ENCODE peak calls at places on chromosome 7, in five cellular contexts. D, N, H, T and X are unnamed samples.

GRCh38 chr7:50666124-50666496 is 100.9 kb upstream of the DDC start:
- DNase-seq in D (no peak), N (no peak), H (no peak), T (no peak), X (no peak)

GRCh38 chr7:130927564-130927963 is 193.6 kb upstream of the KLF14 start:
- DNase-seq in D (no peak), N (no peak), H (no peak), T (no peak), X (no peak)

GRCh38 chr7:119937745-119938144 is 335.2 kb upstream of the KCND2 start:
- DNase-seq in D (no peak), N (no peak), H (no peak), T (no peak), X (no peak)

GRCh38 chr7:130228840-130229239 is 21.2 kb downstream of the SSMEM1 start:
- DNase-seq in D (no peak), N (no peak), H (no peak), T (no peak), X (no peak)

GRCh38 chr7:146175716-146176115 is 59.1 kb downstream of the CNTNAP2 start:
- DNase-seq in D (no peak), N (no peak), H (no peak), T (no peak), X (no peak)

GRCh38 chr7:153396475-153396874 is 636.9 kb downstream of the ACTR3B start:
- DNase-seq in D (no peak), N (no peak), H (no peak), T (no peak), X (no peak)

GRCh38 chr7:158384746-158385145 is 202.9 kb downstream of the PTPRN2 start:
- DNase-seq in D (no peak), N (no peak), H (no peak), T (no peak), X (no peak)

GRCh38 chr7:68313806-68314205 is 1284.5 kb upstream of the AUTS2 start:
- DNase-seq in D (no peak), N (no peak), H (no peak), T (no peak), X (no peak)

GRCh38 chr7:139494835-139495568 is 11.5 kb upstream of the KLRG2 start:
- DNase-seq in D (no peak), N (peak; percentile 73), H (no peak), T (no peak), X (no peak)

GRCh38 chr7:14504134-14504533 is 398.4 kb downstream of the DGKB start:
- DNase-seq in D (no peak), N (no peak), H (no peak), T (peak; percentile 23), X (no peak)

GRCh38 chr7:42686594-42687156 is 225.2 kb downstream of the C7orf25 start:
- DNase-seq in D (no peak), N (no peak), H (no peak), T (peak; percentile 78), X (no peak)

GRCh38 chr7:657565-658119 is 68.9 kb upstream of the DNAAF5 start:
- DNase-seq in D (no peak), N (no peak), H (peak; percentile 3), T (no peak), X (no peak)

GRCh38 chr7:48084727-48085432 is 4.2 kb upstream of the UPP1 start:
- DNase-seq in D (peak; percentile 93), N (peak; percentile 78), H (peak; percentile 99), T (no peak), X (no peak)

GRCh38 chr7:76064208-76064970 is 16.5 kb downstream of the MDH2 start:
- DNase-seq in D (no peak), N (no peak), H (no peak), T (no peak), X (no peak)

GRCh38 chr7:41659539-41659938 is 43.4 kb downstream of the INHBA start:
- DNase-seq in D (no peak), N (no peak), H (no peak), T (no peak), X (no peak)

GRCh38 chr7:1906988-1907745 is 237.1 kb downstream of the ELFN1 start:
- DNase-seq in D (no peak), N (no peak), H (no peak), T (no peak), X (no peak)

GRCh38 chr7:84073476-84073875 is 121.1 kb downstream of the SEMA3A start:
- DNase-seq in D (no peak), N (no peak), H (peak; percentile 89), T (no peak), X (no peak)

GRCh38 chr7:12839508-12840153 is 152.2 kb downstream of the ARL4A start:
- DNase-seq in D (no peak), N (no peak), H (no peak), T (peak; percentile 62), X (peak; percentile 32)

GRCh38 chr7:131900785-131901287 is 344.4 kb upstream of the PODXL start:
- DNase-seq in D (no peak), N (no peak), H (no peak), T (no peak), X (no peak)

GRCh38 chr7:27193335-27194001 is 6.4 kb downstream of the HOXA13 start:
- DNase-seq in D (no peak), N (no peak), H (no peak), T (peak; percentile 51), X (no peak)

GRCh38 chr7:45643630-45644029 is 69.5 kb downstream of the ADCY1 start:
- DNase-seq in D (no peak), N (peak; percentile 36), H (no peak), T (no peak), X (no peak)

GRCh38 chr7:76191783-76192240 is 9.9 kb upstream of the SRRM3 start:
- DNase-seq in D (no peak), N (no peak), H (peak; percentile 10), T (peak; percentile 34), X (peak; percentile 18)

GRCh38 chr7:156139112-156139511 is 326.8 kb upstream of the SHH start:
- DNase-seq in D (no peak), N (no peak), H (no peak), T (no peak), X (no peak)

GRCh38 chr7:151348970-151349369 is 7.4 kb downstream of the NUB1 start:
- DNase-seq in D (no peak), N (no peak), H (no peak), T (no peak), X (no peak)

GRCh38 chr7:151349507-151349853 is 7.9 kb downstream of the NUB1 start:
- DNase-seq in D (no peak), N (no peak), H (no peak), T (no peak), X (no peak)

GRCh38 chr7:151351967-151352366 is 10.4 kb downstream of the NUB1 start:
- DNase-seq in D (no peak), N (peak; percentile 43), H (no peak), T (no peak), X (no peak)

GRCh38 chr7:151352512-151352911 is 10.9 kb downstream of the NUB1 start:
- DNase-seq in D (no peak), N (no peak), H (no peak), T (no peak), X (no peak)

GRCh38 chr7:151351027-151351426 is 9.4 kb downstream of the NUB1 start:
- DNase-seq in D (no peak), N (peak; percentile 16), H (no peak), T (peak; percentile 75), X (peak; percentile 17)
- TF ChIP-seq CTCF in D (peak; percentile 0), N (peak; percentile 65), H (no peak), T (peak; percentile 53), X (no peak)

GRCh38 chr7:3095046-3095445 is 51.4 kb upstream of the CARD11 start:
- DNase-seq in D (no peak), N (peak; percentile 50), H (no peak), T (no peak), X (no peak)

GRCh38 chr7:3087243-3087642 is 43.6 kb upstream of the CARD11 start:
- DNase-seq in D (no peak), N (no peak), H (no peak), T (no peak), X (no peak)

GRCh38 chr7:3092468-3092867 is 48.8 kb upstream of the CARD11 start:
- DNase-seq in D (no peak), N (peak; percentile 73), H (no peak), T (no peak), X (no peak)

GRCh38 chr7:3091631-3092030 is 48.0 kb upstream of the CARD11 start:
- DNase-seq in D (no peak), N (no peak), H (no peak), T (no peak), X (no peak)

DNA sequence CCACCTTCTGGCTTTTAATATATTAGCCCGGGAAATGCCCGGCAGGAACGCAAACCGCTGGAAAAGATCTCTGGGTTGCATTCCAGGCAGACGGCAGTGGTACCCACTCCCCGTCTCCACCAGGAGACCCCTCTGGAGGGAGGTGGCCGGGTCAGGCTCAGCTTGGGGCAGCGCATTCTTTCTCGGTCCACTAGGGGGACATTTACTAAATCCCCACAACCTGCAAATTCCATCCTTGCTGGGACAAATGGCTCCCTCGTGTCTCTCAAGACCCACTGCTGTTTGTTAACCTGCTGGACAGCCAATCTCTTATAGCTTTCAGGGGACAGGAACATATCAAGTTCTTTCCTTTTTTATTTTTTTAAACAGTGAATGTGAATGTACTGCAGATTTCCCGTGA is 45.8 kb upstream of the CARD11 start:
- DNase-seq in D (no peak), N (no peak), H (no peak), T (peak; percentile 77), X (peak; percentile 28)
- TF ChIP-seq CTCF in D (no peak), N (peak; percentile 48), H (peak; percentile 37), T (peak; percentile 62), X (peak; percentile 69)

GRCh38 chr7:37235813-37236212 is 212.9 kb downstream of the ELMO1 start:
- DNase-seq in D (no peak), N (no peak), H (no peak), T (no peak), X (no peak)

GRCh38 chr7:37231613-37232012 is 217.1 kb downstream of the ELMO1 start:
- DNase-seq in D (no peak), N (no peak), H (no peak), T (no peak), X (no peak)

GRCh38 chr7:37230221-37230620 is 218.4 kb downstream of the ELMO1 start:
- DNase-seq in D (no peak), N (no peak), H (peak; percentile 7), T (no peak), X (no peak)

GRCh38 chr7:37234334-37234733 is 214.3 kb downstream of the ELMO1 start:
- DNase-seq in D (no peak), N (no peak), H (no peak), T (no peak), X (no peak)

GRCh38 chr7:37234928-37235327 is 213.7 kb downstream of the ELMO1 start:
- DNase-seq in D (no peak), N (peak; percentile 12), H (peak; percentile 12), T (no peak), X (no peak)
- TF ChIP-seq CTCF in D (peak; percentile 23), N (peak; percentile 50), H (peak; percentile 32), T (no peak), X (peak; percentile 74)

GRCh38 chr7:100401811-100402210 is 26.7 kb downstream of the ZCWPW1 start:
- DNase-seq in D (no peak), N (no peak), H (no peak), T (no peak), X (no peak)

GRCh38 chr7:100400041-100400440 is 26.8 kb downstream of the PILRA start:
- DNase-seq in D (no peak), N (no peak), H (no peak), T (no peak), X (no peak)

GRCh38 chr7:100398239-100398638 is 25.0 kb downstream of the PILRA start:
- DNase-seq in D (no peak), N (no peak), H (no peak), T (no peak), X (no peak)

GRCh38 chr7:100402241-100402640 is 26.3 kb downstream of the ZCWPW1 start:
- DNase-seq in D (no peak), N (no peak), H (no peak), T (no peak), X (no peak)

GRCh38 chr7:100400656-100401055 is 27.4 kb downstream of the PILRA start:
- DNase-seq in D (no peak), N (no peak), H (no peak), T (peak; percentile 56), X (peak; percentile 37)
- TF ChIP-seq CTCF in D (no peak), N (peak; percentile 9), H (no peak), T (no peak), X (peak; percentile 44)